ENCODE peak calls at places on chromosomes 7 and 10, in nine cellular contexts. One of them, this sample, is unnamed.

GRCh38 chr7:150341263-150342118 is at the start of gene RARRES2:
- DNase-seq in HT-29: no peak
- DNase-seq in stimulated activated CD8-positive, alpha-beta memory T cell treated with anti-CD3 and anti-CD28 coated beads, Interleukin-12 subunit alpha, Interleukin-12 subunit beta, amount 100 ng/mL, for 4 hours: no peak
- DNase-seq in activated CD8-positive, alpha-beta memory T cell treated with anti-CD3 and anti-CD28 coated beads for 4 hours: no peak
- DNase-seq in RWPE2: no peak
- DNase-seq in endothelial cell: no peak
- DNase-seq in left lung: no peak
- DNase-seq in kidney epithelial cell: no peak
- DNase-seq in fibroblast of villous mesenchyme: peak
- DNase-seq in this sample: peak

GRCh38 chr7:66958708-66959350 is 36.6 kb downstream of the SBDS start:
- DNase-seq in HT-29: peak
- DNase-seq in stimulated activated CD8-positive, alpha-beta memory T cell treated with anti-CD3 and anti-CD28 coated beads, Interleukin-12 subunit alpha, Interleukin-12 subunit beta, amount 100 ng/mL, for 4 hours: no peak
- DNase-seq in activated CD8-positive, alpha-beta memory T cell treated with anti-CD3 and anti-CD28 coated beads for 4 hours: no peak
- DNase-seq in RWPE2: no peak
- DNase-seq in endothelial cell: no peak
- DNase-seq in left lung: peak
- DNase-seq in kidney epithelial cell: no peak
- DNase-seq in fibroblast of villous mesenchyme: no peak
- DNase-seq in this sample: no peak

GRCh38 chr10:69220041-69220451 is at the start of gene HKDC1:
- DNase-seq in HT-29: peak
- DNase-seq in stimulated activated CD8-positive, alpha-beta memory T cell treated with anti-CD3 and anti-CD28 coated beads, Interleukin-12 subunit alpha, Interleukin-12 subunit beta, amount 100 ng/mL, for 4 hours: no peak
- DNase-seq in activated CD8-positive, alpha-beta memory T cell treated with anti-CD3 and anti-CD28 coated beads for 4 hours: no peak
- DNase-seq in RWPE2: no peak
- DNase-seq in endothelial cell: no peak
- DNase-seq in left lung: no peak
- DNase-seq in kidney epithelial cell: peak
- DNase-seq in fibroblast of villous mesenchyme: no peak
- DNase-seq in this sample: no peak

GRCh38 chr10:28681345-28681763 is 4.0 kb downstream of the BAMBI start:
- DNase-seq in HT-29: no peak
- DNase-seq in stimulated activated CD8-positive, alpha-beta memory T cell treated with anti-CD3 and anti-CD28 coated beads, Interleukin-12 subunit alpha, Interleukin-12 subunit beta, amount 100 ng/mL, for 4 hours: no peak
- DNase-seq in activated CD8-positive, alpha-beta memory T cell treated with anti-CD3 and anti-CD28 coated beads for 4 hours: no peak
- DNase-seq in RWPE2: no peak
- DNase-seq in endothelial cell: no peak
- DNase-seq in left lung: no peak
- DNase-seq in kidney epithelial cell: no peak
- DNase-seq in fibroblast of villous mesenchyme: no peak
- DNase-seq in this sample: no peak

GRCh38 chr7:46139079-46139478 is 218.0 kb upstream of the IGFBP3 start:
- DNase-seq in HT-29: no peak
- DNase-seq in stimulated activated CD8-positive, alpha-beta memory T cell treated with anti-CD3 and anti-CD28 coated beads, Interleukin-12 subunit alpha, Interleukin-12 subunit beta, amount 100 ng/mL, for 4 hours: no peak
- DNase-seq in activated CD8-positive, alpha-beta memory T cell treated with anti-CD3 and anti-CD28 coated beads for 4 hours: no peak
- DNase-seq in RWPE2: no peak
- DNase-seq in endothelial cell: no peak
- DNase-seq in left lung: no peak
- DNase-seq in kidney epithelial cell: peak
- DNase-seq in fibroblast of villous mesenchyme: peak
- DNase-seq in this sample: peak

GRCh38 chr7:139913006-139913405 is 83.9 kb downstream of the TBXAS1 start:
- DNase-seq in HT-29: no peak
- DNase-seq in stimulated activated CD8-positive, alpha-beta memory T cell treated with anti-CD3 and anti-CD28 coated beads, Interleukin-12 subunit alpha, Interleukin-12 subunit beta, amount 100 ng/mL, for 4 hours: no peak
- DNase-seq in activated CD8-positive, alpha-beta memory T cell treated with anti-CD3 and anti-CD28 coated beads for 4 hours: no peak
- DNase-seq in RWPE2: no peak
- DNase-seq in endothelial cell: no peak
- DNase-seq in left lung: no peak
- DNase-seq in kidney epithelial cell: no peak
- DNase-seq in fibroblast of villous mesenchyme: peak
- DNase-seq in this sample: peak

GRCh38 chr7:131945313-131945831 is 388.9 kb upstream of the PODXL start:
- DNase-seq in HT-29: peak
- DNase-seq in stimulated activated CD8-positive, alpha-beta memory T cell treated with anti-CD3 and anti-CD28 coated beads, Interleukin-12 subunit alpha, Interleukin-12 subunit beta, amount 100 ng/mL, for 4 hours: no peak
- DNase-seq in activated CD8-positive, alpha-beta memory T cell treated with anti-CD3 and anti-CD28 coated beads for 4 hours: no peak
- DNase-seq in RWPE2: no peak
- DNase-seq in endothelial cell: peak
- DNase-seq in left lung: no peak
- DNase-seq in kidney epithelial cell: no peak
- DNase-seq in fibroblast of villous mesenchyme: peak
- DNase-seq in this sample: peak

GRCh38 chr10:52677087-52677486 is 95.5 kb downstream of the MBL2 start:
- DNase-seq in HT-29: no peak
- DNase-seq in stimulated activated CD8-positive, alpha-beta memory T cell treated with anti-CD3 and anti-CD28 coated beads, Interleukin-12 subunit alpha, Interleukin-12 subunit beta, amount 100 ng/mL, for 4 hours: no peak
- DNase-seq in activated CD8-positive, alpha-beta memory T cell treated with anti-CD3 and anti-CD28 coated beads for 4 hours: no peak
- DNase-seq in RWPE2: no peak
- DNase-seq in endothelial cell: no peak
- DNase-seq in left lung: no peak
- DNase-seq in kidney epithelial cell: no peak
- DNase-seq in fibroblast of villous mesenchyme: no peak
- DNase-seq in this sample: no peak

GRCh38 chr7:100493476-100494264 is 9.9 kb downstream of the NYAP1 start:
- DNase-seq in HT-29: no peak
- DNase-seq in stimulated activated CD8-positive, alpha-beta memory T cell treated with anti-CD3 and anti-CD28 coated beads, Interleukin-12 subunit alpha, Interleukin-12 subunit beta, amount 100 ng/mL, for 4 hours: peak
- DNase-seq in activated CD8-positive, alpha-beta memory T cell treated with anti-CD3 and anti-CD28 coated beads for 4 hours: no peak
- DNase-seq in RWPE2: no peak
- DNase-seq in endothelial cell: peak
- DNase-seq in left lung: no peak
- DNase-seq in kidney epithelial cell: no peak
- DNase-seq in fibroblast of villous mesenchyme: peak
- DNase-seq in this sample: peak

GRCh38 chr10:132536964-132537712 is 449 bp upstream of the INPP5A start:
- DNase-seq in HT-29: peak
- DNase-seq in stimulated activated CD8-positive, alpha-beta memory T cell treated with anti-CD3 and anti-CD28 coated beads, Interleukin-12 subunit alpha, Interleukin-12 subunit beta, amount 100 ng/mL, for 4 hours: peak
- DNase-seq in activated CD8-positive, alpha-beta memory T cell treated with anti-CD3 and anti-CD28 coated beads for 4 hours: peak
- DNase-seq in RWPE2: peak
- DNase-seq in endothelial cell: peak
- DNase-seq in left lung: peak
- DNase-seq in kidney epithelial cell: peak
- DNase-seq in fibroblast of villous mesenchyme: peak
- DNase-seq in this sample: peak

GRCh38 chr10:90862908-90863514 is 5.2 kb upstream of the HTR7 start:
- DNase-seq in HT-29: peak
- DNase-seq in stimulated activated CD8-positive, alpha-beta memory T cell treated with anti-CD3 and anti-CD28 coated beads, Interleukin-12 subunit alpha, Interleukin-12 subunit beta, amount 100 ng/mL, for 4 hours: no peak
- DNase-seq in activated CD8-positive, alpha-beta memory T cell treated with anti-CD3 and anti-CD28 coated beads for 4 hours: no peak
- DNase-seq in RWPE2: no peak
- DNase-seq in endothelial cell: peak
- DNase-seq in left lung: no peak
- DNase-seq in kidney epithelial cell: no peak
- DNase-seq in fibroblast of villous mesenchyme: peak
- DNase-seq in this sample: peak

GRCh38 chr10:1873916-1874315 is 136.6 kb upstream of the ADARB2 start:
- DNase-seq in HT-29: peak
- DNase-seq in stimulated activated CD8-positive, alpha-beta memory T cell treated with anti-CD3 and anti-CD28 coated beads, Interleukin-12 subunit alpha, Interleukin-12 subunit beta, amount 100 ng/mL, for 4 hours: no peak
- DNase-seq in activated CD8-positive, alpha-beta memory T cell treated with anti-CD3 and anti-CD28 coated beads for 4 hours: no peak
- DNase-seq in RWPE2: no peak
- DNase-seq in endothelial cell: no peak
- DNase-seq in left lung: no peak
- DNase-seq in kidney epithelial cell: no peak
- DNase-seq in fibroblast of villous mesenchyme: no peak
- DNase-seq in this sample: no peak

GRCh38 chr10:790821-791551 is 101.5 kb upstream of the DIP2C start:
- DNase-seq in HT-29: no peak
- DNase-seq in stimulated activated CD8-positive, alpha-beta memory T cell treated with anti-CD3 and anti-CD28 coated beads, Interleukin-12 subunit alpha, Interleukin-12 subunit beta, amount 100 ng/mL, for 4 hours: no peak
- DNase-seq in activated CD8-positive, alpha-beta memory T cell treated with anti-CD3 and anti-CD28 coated beads for 4 hours: no peak
- DNase-seq in RWPE2: no peak
- DNase-seq in endothelial cell: no peak
- DNase-seq in left lung: no peak
- DNase-seq in kidney epithelial cell: no peak
- DNase-seq in fibroblast of villous mesenchyme: no peak
- DNase-seq in this sample: no peak

GRCh38 chr7:31133497-31133896 is 81.4 kb downstream of the ADCYAP1R1 start:
- DNase-seq in HT-29: no peak
- DNase-seq in stimulated activated CD8-positive, alpha-beta memory T cell treated with anti-CD3 and anti-CD28 coated beads, Interleukin-12 subunit alpha, Interleukin-12 subunit beta, amount 100 ng/mL, for 4 hours: no peak
- DNase-seq in activated CD8-positive, alpha-beta memory T cell treated with anti-CD3 and anti-CD28 coated beads for 4 hours: no peak
- DNase-seq in RWPE2: no peak
- DNase-seq in endothelial cell: no peak
- DNase-seq in left lung: no peak
- DNase-seq in kidney epithelial cell: no peak
- DNase-seq in fibroblast of villous mesenchyme: no peak
- DNase-seq in this sample: no peak